ENCODE peak calls at places on chromosomes 12 and 14, in seven cellular contexts. One of them, this sample, is unnamed.

GRCh38 chr14:68245146-68246073 is 425.8 kb downstream of the RAD51B start:
- DNase-seq in HL-60: no peak
- DNase-seq in ovary: peak; percentile 59
- DNase-seq in foreskin fibroblast: no peak
- DNase-seq in Peyer's patch: no peak
- DNase-seq in AG04449: no peak
- DNase-seq in heart right ventricle: peak; percentile 72
- DNase-seq in this sample: no peak

GRCh38 chr12:31737763-31738162 is 8.9 kb upstream of the AMN1 start:
- DNase-seq in HL-60: no peak
- DNase-seq in ovary: no peak
- DNase-seq in foreskin fibroblast: no peak
- DNase-seq in Peyer's patch: no peak
- DNase-seq in AG04449: no peak
- DNase-seq in heart right ventricle: no peak
- DNase-seq in this sample: no peak

GRCh38 chr14:51304428-51304827 is 64.4 kb downstream of the TMX1 start:
- DNase-seq in HL-60: no peak
- DNase-seq in ovary: no peak
- DNase-seq in foreskin fibroblast: no peak
- DNase-seq in Peyer's patch: no peak
- DNase-seq in AG04449: no peak
- DNase-seq in heart right ventricle: no peak
- DNase-seq in this sample: no peak

GRCh38 chr14:22847661-22848341 is 11.4 kb downstream of the MMP14 start:
- DNase-seq in HL-60: no peak
- DNase-seq in ovary: peak; percentile 33
- DNase-seq in foreskin fibroblast: peak; percentile 70
- DNase-seq in Peyer's patch: no peak
- DNase-seq in AG04449: no peak
- DNase-seq in heart right ventricle: no peak
- DNase-seq in this sample: no peak

GRCh38 chr14:33512201-33512600 is 438.7 kb downstream of the EGLN3 start:
- DNase-seq in HL-60: no peak
- DNase-seq in ovary: no peak
- DNase-seq in foreskin fibroblast: peak; percentile 26
- DNase-seq in Peyer's patch: no peak
- DNase-seq in AG04449: no peak
- DNase-seq in heart right ventricle: no peak
- DNase-seq in this sample: peak; percentile 50

GRCh38 chr12:131176926-131177325 is 223.2 kb downstream of the ADGRD1 start:
- DNase-seq in HL-60: no peak
- DNase-seq in ovary: no peak
- DNase-seq in foreskin fibroblast: no peak
- DNase-seq in Peyer's patch: no peak
- DNase-seq in AG04449: no peak
- DNase-seq in heart right ventricle: no peak
- DNase-seq in this sample: no peak

GRCh38 chr12:15131462-15131861 is 89.8 kb downstream of the RERG start:
- DNase-seq in HL-60: no peak
- DNase-seq in ovary: no peak
- DNase-seq in foreskin fibroblast: peak; percentile 84
- DNase-seq in Peyer's patch: no peak
- DNase-seq in AG04449: no peak
- DNase-seq in heart right ventricle: no peak
- DNase-seq in this sample: peak; percentile 13

GRCh38 chr12:64016521-64016920 is 172.0 kb downstream of the SRGAP1 start:
- DNase-seq in HL-60: no peak
- DNase-seq in ovary: no peak
- DNase-seq in foreskin fibroblast: no peak
- DNase-seq in Peyer's patch: no peak
- DNase-seq in AG04449: no peak
- DNase-seq in heart right ventricle: no peak
- DNase-seq in this sample: no peak

GRCh38 chr14:94332063-94332583 is 9.0 kb upstream of the SERPINA6 start:
- DNase-seq in HL-60: no peak
- DNase-seq in ovary: no peak
- DNase-seq in foreskin fibroblast: no peak
- DNase-seq in Peyer's patch: no peak
- DNase-seq in AG04449: no peak
- DNase-seq in heart right ventricle: no peak
- DNase-seq in this sample: no peak
- TF ChIP-seq CTCF in HL-60: no peak
- TF ChIP-seq CTCF in ovary: no peak
- TF ChIP-seq CTCF in foreskin fibroblast: no peak
- TF ChIP-seq CTCF in Peyer's patch: no peak
- TF ChIP-seq CTCF in AG04449: no peak
- TF ChIP-seq CTCF in heart right ventricle: no peak
- TF ChIP-seq CTCF in this sample: no peak

DNA sequence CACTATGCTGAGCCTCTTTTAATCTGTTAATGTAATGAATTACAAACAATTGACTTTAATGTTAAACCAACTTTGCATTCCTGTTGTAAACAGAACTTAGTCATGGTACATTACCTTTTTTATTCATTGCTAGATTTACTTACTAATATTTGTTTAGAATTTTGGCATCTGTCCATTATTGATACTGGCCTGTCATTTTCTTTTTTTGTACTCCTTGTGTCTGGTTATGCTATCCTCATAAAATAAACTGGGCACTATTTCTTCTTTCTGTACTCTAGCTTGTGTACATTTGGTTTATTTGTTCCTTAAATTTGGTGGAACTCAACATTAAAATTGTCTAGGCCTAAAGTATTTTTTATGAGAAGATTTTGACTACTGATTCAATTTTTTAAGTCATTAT is 32.1 kb downstream of the SPATA7 start:
- DNase-seq in HL-60: no peak
- DNase-seq in ovary: no peak
- DNase-seq in foreskin fibroblast: no peak
- DNase-seq in Peyer's patch: no peak
- DNase-seq in AG04449: no peak
- DNase-seq in heart right ventricle: no peak
- DNase-seq in this sample: no peak
- H3K4me3 ChIP-seq in HL-60: no peak overlapping the region
- H3K4me3 ChIP-seq in ovary: no peak overlapping the region
- H3K4me3 ChIP-seq in foreskin fibroblast: no peak overlapping the region
- H3K4me3 ChIP-seq in Peyer's patch: no peak overlapping the region
- H3K4me3 ChIP-seq in AG04449: no peak overlapping the region
- H3K4me3 ChIP-seq in heart right ventricle: no peak overlapping the region
- H3K4me3 ChIP-seq in this sample: no peak overlapping the region

GRCh38 chr12:79375050-79375449 is 315.7 kb downstream of the PAWR start:
- DNase-seq in HL-60: no peak
- DNase-seq in ovary: no peak
- DNase-seq in foreskin fibroblast: no peak
- DNase-seq in Peyer's patch: no peak
- DNase-seq in AG04449: no peak
- DNase-seq in heart right ventricle: no peak
- DNase-seq in this sample: no peak

GRCh38 chr12:79373896-79374499 is 316.8 kb downstream of the PAWR start:
- DNase-seq in HL-60: no peak
- DNase-seq in ovary: no peak
- DNase-seq in foreskin fibroblast: peak; percentile 8
- DNase-seq in Peyer's patch: no peak
- DNase-seq in AG04449: no peak
- DNase-seq in heart right ventricle: no peak
- DNase-seq in this sample: no peak

GRCh38 chr12:79371226-79371625 is 319.5 kb downstream of the PAWR start:
- DNase-seq in HL-60: no peak
- DNase-seq in ovary: no peak
- DNase-seq in foreskin fibroblast: no peak
- DNase-seq in Peyer's patch: no peak
- DNase-seq in AG04449: no peak
- DNase-seq in heart right ventricle: no peak
- DNase-seq in this sample: no peak

GRCh38 chr12:79378496-79378895 is 312.3 kb downstream of the PAWR start:
- DNase-seq in HL-60: no peak
- DNase-seq in ovary: no peak
- DNase-seq in foreskin fibroblast: no peak
- DNase-seq in Peyer's patch: no peak
- DNase-seq in AG04449: no peak
- DNase-seq in heart right ventricle: no peak
- DNase-seq in this sample: peak; percentile 13

GRCh38 chr12:79374543-79374942 is 316.2 kb downstream of the PAWR start:
- DNase-seq in HL-60: no peak
- DNase-seq in ovary: no peak
- DNase-seq in foreskin fibroblast: no peak
- DNase-seq in Peyer's patch: no peak
- DNase-seq in AG04449: no peak
- DNase-seq in heart right ventricle: no peak
- DNase-seq in this sample: no peak
- TF ChIP-seq CTCF in HL-60: no peak
- TF ChIP-seq CTCF in ovary: no peak
- TF ChIP-seq CTCF in foreskin fibroblast: no peak
- TF ChIP-seq CTCF in Peyer's patch: no peak
- TF ChIP-seq CTCF in AG04449: no peak
- TF ChIP-seq CTCF in heart right ventricle: no peak
- TF ChIP-seq CTCF in this sample: no peak

GRCh38 chr14:71121711-71122110 is 214.5 kb downstream of the PCNX1 start:
- DNase-seq in HL-60: no peak
- DNase-seq in ovary: no peak
- DNase-seq in foreskin fibroblast: no peak
- DNase-seq in Peyer's patch: no peak
- DNase-seq in AG04449: no peak
- DNase-seq in heart right ventricle: no peak
- DNase-seq in this sample: no peak
- H3K4me3 ChIP-seq in HL-60: no peak overlapping the region
- H3K4me3 ChIP-seq in ovary: no peak overlapping the region
- H3K4me3 ChIP-seq in foreskin fibroblast: no peak overlapping the region
- H3K4me3 ChIP-seq in Peyer's patch: no peak overlapping the region
- H3K4me3 ChIP-seq in AG04449: no peak overlapping the region
- H3K4me3 ChIP-seq in heart right ventricle: no peak overlapping the region
- H3K4me3 ChIP-seq in this sample: no peak overlapping the region

DNA sequence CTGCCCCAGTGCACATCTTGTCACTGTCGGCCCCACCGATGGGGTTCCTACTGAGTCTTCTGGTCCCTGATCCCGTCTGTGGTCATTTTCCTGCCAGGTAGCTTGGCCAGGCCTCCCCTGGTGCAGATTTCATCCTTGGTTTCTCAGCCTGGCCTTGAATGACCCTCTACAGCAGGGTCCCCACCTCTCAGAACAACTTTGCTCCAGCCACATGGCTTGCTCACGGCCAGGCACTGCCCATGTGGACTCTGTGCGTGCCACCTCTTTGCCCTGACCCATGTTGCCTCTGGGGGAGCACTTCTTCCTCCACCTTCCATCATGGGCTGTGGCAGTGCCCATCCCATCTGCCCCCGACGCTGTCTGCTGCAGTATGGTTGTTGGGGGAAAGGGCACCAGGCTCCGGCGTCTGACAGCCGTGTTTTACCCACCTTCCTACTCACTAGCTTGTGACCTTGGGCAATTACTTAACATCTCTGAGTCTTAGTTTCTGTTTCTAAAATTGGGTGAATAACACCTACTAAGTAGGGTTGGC is 2.0 kb upstream of the PTPN6 start:
- DNase-seq in HL-60: no peak
- DNase-seq in ovary: no peak
- DNase-seq in foreskin fibroblast: no peak
- DNase-seq in Peyer's patch: no peak
- DNase-seq in AG04449: no peak
- DNase-seq in heart right ventricle: no peak
- DNase-seq in this sample: no peak
- TF ChIP-seq CTCF in HL-60: peak; percentile 31
- TF ChIP-seq CTCF in ovary: no peak
- TF ChIP-seq CTCF in foreskin fibroblast: no peak
- TF ChIP-seq CTCF in Peyer's patch: no peak
- TF ChIP-seq CTCF in AG04449: no peak
- TF ChIP-seq CTCF in heart right ventricle: peak; percentile 18
- TF ChIP-seq CTCF in this sample: no peak

GRCh38 chr12:132211326-132211725 is 67.1 kb downstream of the NOC4L start:
- DNase-seq in HL-60: no peak
- DNase-seq in ovary: no peak
- DNase-seq in foreskin fibroblast: no peak
- DNase-seq in Peyer's patch: no peak
- DNase-seq in AG04449: no peak
- DNase-seq in heart right ventricle: no peak
- DNase-seq in this sample: no peak

GRCh38 chr12:132211811-132212210 is 67.6 kb downstream of the NOC4L start:
- DNase-seq in HL-60: no peak
- DNase-seq in ovary: no peak
- DNase-seq in foreskin fibroblast: no peak
- DNase-seq in Peyer's patch: no peak
- DNase-seq in AG04449: no peak
- DNase-seq in heart right ventricle: no peak
- DNase-seq in this sample: no peak

GRCh38 chr12:132209654-132210222 is 65.5 kb downstream of the NOC4L start:
- DNase-seq in HL-60: no peak
- DNase-seq in ovary: no peak
- DNase-seq in foreskin fibroblast: no peak
- DNase-seq in Peyer's patch: no peak
- DNase-seq in AG04449: no peak
- DNase-seq in heart right ventricle: no peak
- DNase-seq in this sample: no peak

GRCh38 chr12:132208153-132208823 is 64.0 kb downstream of the NOC4L start:
- DNase-seq in HL-60: no peak
- DNase-seq in ovary: no peak
- DNase-seq in foreskin fibroblast: no peak
- DNase-seq in Peyer's patch: no peak
- DNase-seq in AG04449: no peak
- DNase-seq in heart right ventricle: no peak
- DNase-seq in this sample: no peak

DNA sequence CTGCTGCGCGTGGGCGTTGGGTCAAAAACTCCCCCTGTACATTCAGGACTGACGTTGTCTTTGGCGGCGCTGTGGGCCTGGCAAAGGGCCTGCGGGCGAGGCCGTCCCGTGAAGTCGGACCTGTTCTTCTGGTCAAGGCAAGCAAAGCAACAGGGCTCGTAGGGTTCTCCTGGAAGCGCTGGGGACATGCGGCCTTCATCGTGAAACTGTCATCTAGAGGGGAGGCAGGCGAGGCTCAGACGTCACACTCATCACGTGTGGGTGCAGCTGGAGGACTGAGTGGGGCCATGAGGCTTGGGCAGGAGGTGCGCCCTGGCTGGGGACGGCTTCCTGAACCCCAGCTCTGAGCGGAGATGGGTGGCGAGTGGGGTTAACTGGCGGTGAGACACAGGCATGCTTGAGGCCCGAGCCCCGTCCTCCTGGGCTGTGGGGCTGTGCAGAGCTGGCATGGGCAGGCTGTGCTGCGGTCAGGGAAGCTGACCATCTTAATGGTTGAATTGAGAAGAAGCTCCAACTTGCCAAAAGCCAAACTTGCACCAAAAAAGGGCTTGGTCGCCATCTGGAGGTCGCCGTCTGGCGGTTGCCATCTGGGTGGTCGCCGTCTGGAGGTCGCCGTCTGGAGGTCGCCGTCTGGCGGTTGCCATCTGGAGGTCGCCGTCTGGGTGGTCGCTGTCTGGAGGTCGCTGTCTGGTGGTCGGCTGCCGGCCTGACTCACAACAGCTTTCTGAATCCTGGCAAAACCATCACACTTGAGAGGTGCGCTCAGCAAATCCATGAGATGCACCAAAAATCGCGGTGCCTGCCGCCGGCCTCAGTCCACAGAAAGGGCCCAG is 66.2 kb downstream of the NOC4L start:
- DNase-seq in HL-60: no peak
- DNase-seq in ovary: no peak
- DNase-seq in foreskin fibroblast: no peak
- DNase-seq in Peyer's patch: no peak
- DNase-seq in AG04449: no peak
- DNase-seq in heart right ventricle: no peak
- DNase-seq in this sample: no peak
- H3K4me3 ChIP-seq in HL-60: no peak overlapping the region
- H3K4me3 ChIP-seq in ovary: no peak overlapping the region
- H3K4me3 ChIP-seq in foreskin fibroblast: no peak overlapping the region
- H3K4me3 ChIP-seq in Peyer's patch: no peak overlapping the region
- H3K4me3 ChIP-seq in AG04449: no peak overlapping the region
- H3K4me3 ChIP-seq in heart right ventricle: no peak overlapping the region
- H3K4me3 ChIP-seq in this sample: no peak overlapping the region

This sample was measured in AG09309.